ENCODE peak calls at places on chromosome 2, in eight cellular contexts. B is GM10248; E is substantia nigra; J is CD8-positive, alpha-beta T cell; T is A549; A is ovary; G is cardiac muscle cell; W is stimulated activated CD4-positive, alpha-beta T cell treated with anti-CD3 and anti-CD28 coated beads, TNF-alpha, amount 100 ng/mL, for 48 hours. O is an unnamed sample.

GRCh38 chr2:75627902-75628504 is 18.6 kb upstream of the MRPL19 start:
- DNase-seq in J (peak), B (peak), G (peak), E (peak), T (peak), W (peak), A (peak), O (no peak)

GRCh38 chr2:237464757-237465391 is 22.2 kb upstream of the MLPH start:
- DNase-seq in G (no peak), J (no peak), A (no peak), B (no peak), W (no peak), E (no peak), T (no peak), O (no peak)

GRCh38 chr2:33077841-33078240 is 131.1 kb downstream of the LTBP1 start:
- DNase-seq in B (no peak), A (no peak), E (no peak), G (no peak), T (no peak), J (no peak), W (no peak), O (no peak)

GRCh38 chr2:230018153-230018552 is 50.6 kb downstream of the SLC16A14 start:
- DNase-seq in E (no peak), G (no peak), W (no peak), B (no peak), J (no peak), T (no peak), A (no peak), O (no peak)

GRCh38 chr2:24429711-24430110 is 61.3 kb upstream of the NCOA1 start:
- DNase-seq in G (no peak), J (no peak), A (no peak), B (no peak), E (no peak), T (no peak), W (no peak), O (no peak)

GRCh38 chr2:20623741-20624155 is 27.1 kb downstream of the HS1BP3 start:
- DNase-seq in W (no peak), B (no peak), A (peak), T (no peak), G (no peak), J (no peak), E (no peak), O (no peak)

GRCh38 chr2:101038455-101039255 is 36.6 kb downstream of the RPL31 start:
- DNase-seq in E (no peak), A (no peak), T (no peak), B (no peak), W (no peak), J (no peak), G (no peak), O (no peak)

GRCh38 chr2:215660687-215661086 is 224.8 kb upstream of the FN1 start:
- DNase-seq in E (no peak), G (no peak), J (no peak), W (no peak), A (no peak), B (no peak), T (no peak), O (no peak)

GRCh38 chr2:48711343-48711742 is 44.2 kb downstream of the LHCGR start:
- DNase-seq in T (no peak), A (no peak), W (no peak), J (no peak), B (no peak), E (no peak), G (no peak), O (no peak)